ENCODE peak calls at places on chromosomes 2 and 18, in nine cellular contexts. D is Peyer's patch, T is esophagus squamous epithelium, M is thyroid gland, U is breast epithelium, B is stomach, J is IMR-90, F is adrenal gland, G is endothelial cell of umbilical vein. C is an unnamed sample.

GRCh38 chr2:212904646-212905045 is 246.8 kb downstream of the IKZF2 start:
- DNase-seq in U (no peak), M (no peak), G (no peak), T (no peak), J (no peak), F (no peak), B (no peak), D (no peak), C (no peak)

GRCh38 chr2:25664531-25665307 is 8.7 kb downstream of the DTNB start:
- DNase-seq in G (peak; percentile 83), M (peak; percentile 70), D (peak; percentile 27), F (peak; percentile 56), J (peak; percentile 74), U (no peak), B (peak; percentile 66), T (no peak), C (peak; percentile 55)

GRCh38 chr18:10432781-10433180 is 21.7 kb upstream of the APCDD1 start:
- DNase-seq in M (no peak), D (no peak), T (no peak), U (no peak), G (no peak), J (no peak), F (no peak), B (peak; percentile 41), C (peak; percentile 44)

GRCh38 chr2:227234432-227234831 is 70.0 kb downstream of the COL4A3 start:
- DNase-seq in G (no peak), T (no peak), B (no peak), F (no peak), J (no peak), D (no peak), M (no peak), U (no peak), C (no peak)

GRCh38 chr2:68569604-68570003 is 73.8 kb upstream of the PROKR1 start:
- DNase-seq in J (peak; percentile 78), G (no peak), F (no peak), B (no peak), T (no peak), M (no peak), U (no peak), D (no peak), C (no peak)

GRCh38 chr2:152336854-152337510 is 2.0 kb downstream of the FMNL2 start:
- DNase-seq in J (peak; percentile 53), G (no peak), D (no peak), M (peak; percentile 51), T (no peak), F (peak; percentile 48), U (no peak), B (peak; percentile 30), C (peak; percentile 7)

GRCh38 chr2:218859556-218859993 is at the start of gene WNT6:
- DNase-seq in J (no peak), M (no peak), F (peak; percentile 12), B (no peak), T (no peak), U (no peak), D (no peak), G (no peak), C (no peak)

GRCh38 chr2:219616550-219616949 is 10.9 kb upstream of the SLC4A3 start:
- DNase-seq in G (no peak), M (peak; percentile 51), B (no peak), D (no peak), T (no peak), U (no peak), J (no peak), F (no peak), C (no peak)

GRCh38 chr2:177190941-177191340 is 21.7 kb upstream of the HNRNPA3 start:
- DNase-seq in D (no peak), F (no peak), T (no peak), G (no peak), B (no peak), M (no peak), U (no peak), J (no peak), C (no peak)

GRCh38 chr2:177188482-177189469 is 23.8 kb upstream of the HNRNPA3 start:
- DNase-seq in M (no peak), U (no peak), B (no peak), J (no peak), F (no peak), T (no peak), D (no peak), G (no peak), C (no peak)

GRCh38 chr2:177184606-177185005 is 28.0 kb upstream of the HNRNPA3 start:
- DNase-seq in D (no peak), U (no peak), G (no peak), J (no peak), M (no peak), F (no peak), B (no peak), T (no peak), C (no peak)

GRCh38 chr2:177183860-177184259 is 28.7 kb upstream of the HNRNPA3 start:
- DNase-seq in M (no peak), D (no peak), G (no peak), F (no peak), J (no peak), B (no peak), U (no peak), T (no peak), C (no peak)

DNA sequence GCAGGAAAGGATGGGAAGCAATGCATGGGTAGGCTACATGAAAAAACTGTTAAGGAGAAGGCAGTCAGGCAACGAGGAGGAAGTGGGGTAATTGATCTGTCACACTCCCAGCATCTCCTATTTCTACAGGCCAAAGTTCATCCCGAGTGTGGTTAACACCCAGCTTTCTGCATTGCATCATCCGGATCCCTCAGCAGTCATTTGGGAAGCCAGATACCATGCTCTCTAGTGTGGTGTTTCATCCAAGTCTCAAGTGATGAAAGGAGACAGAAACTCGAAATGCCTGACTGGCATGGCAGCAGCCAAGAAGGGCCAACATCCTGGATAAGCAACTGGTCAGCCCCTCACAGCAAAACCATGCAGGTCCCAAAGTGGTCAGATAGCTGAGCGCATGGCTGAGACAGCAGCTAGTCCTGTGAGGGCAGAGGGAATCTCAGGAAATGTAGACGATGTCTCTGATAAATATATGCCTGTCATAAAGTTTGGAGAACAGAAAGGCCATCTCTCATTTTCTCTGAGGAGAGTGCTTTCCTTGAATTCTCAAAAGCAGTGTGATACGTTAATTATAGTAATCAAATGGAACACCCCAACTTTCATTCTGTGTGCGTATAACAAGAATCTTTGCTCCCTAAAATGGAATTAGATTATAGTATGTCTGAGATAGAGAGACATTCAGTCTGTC is 24.8 kb upstream of the HNRNPA3 start:
- DNase-seq in J (peak; percentile 46), F (no peak), B (no peak), D (no peak), M (no peak), U (no peak), G (no peak), T (no peak), C (no peak)
- TF ChIP-seq POLR2A in J (no peak), F (no peak), B (no peak), D (no peak), M (no peak), U (no peak), G (no peak), T (no peak), C (no peak)

GRCh38 chr18:44898536-44898935 is 217.8 kb downstream of the SETBP1 start:
- DNase-seq in F (no peak), J (no peak), U (no peak), D (no peak), T (no peak), G (no peak), M (no peak), B (no peak), C (no peak)

GRCh38 chr18:44900627-44901026 is 219.9 kb downstream of the SETBP1 start:
- DNase-seq in U (no peak), D (no peak), B (no peak), M (no peak), G (no peak), F (no peak), J (no peak), T (no peak), C (no peak)

GRCh38 chr18:44903327-44903726 is 222.6 kb downstream of the SETBP1 start:
- DNase-seq in B (no peak), U (no peak), F (no peak), T (no peak), D (no peak), M (no peak), J (no peak), G (no peak), C (no peak)

GRCh38 chr18:44899832-44900231 is 219.1 kb downstream of the SETBP1 start:
- DNase-seq in F (no peak), M (no peak), T (no peak), U (no peak), G (no peak), D (no peak), B (no peak), J (no peak), C (no peak)

GRCh38 chr18:44901283-44901682 is 220.6 kb downstream of the SETBP1 start:
- DNase-seq in F (no peak), U (no peak), J (no peak), B (no peak), M (no peak), T (no peak), G (no peak), D (no peak), C (no peak)
- TF ChIP-seq CTCF in F (no peak), U (no peak), J (peak; percentile 12), B (no peak), M (no peak), T (no peak), G (no peak), D (no peak), C (no peak)

GRCh38 chr2:148990968-148991367 is 47.5 kb upstream of the LYPD6B start:
- DNase-seq in B (no peak), F (no peak), D (no peak), T (no peak), G (no peak), M (no peak), J (no peak), U (no peak), C (no peak)

GRCh38 chr2:148993336-148993735 is 45.2 kb upstream of the LYPD6B start:
- DNase-seq in U (no peak), M (no peak), D (no peak), J (peak; percentile 20), G (no peak), T (no peak), B (no peak), F (no peak), C (no peak)

GRCh38 chr2:148989882-148990493 is 48.5 kb upstream of the LYPD6B start:
- DNase-seq in U (no peak), G (peak; percentile 75), D (peak; percentile 33), T (no peak), B (peak; percentile 59), F (peak; percentile 64), M (peak; percentile 70), J (peak; percentile 80), C (peak; percentile 71)

GRCh38 chr2:148994341-148994740 is 44.2 kb upstream of the LYPD6B start:
- DNase-seq in U (no peak), T (no peak), F (no peak), D (no peak), B (peak; percentile 70), J (no peak), M (no peak), G (no peak), C (peak; percentile 33)

DNA sequence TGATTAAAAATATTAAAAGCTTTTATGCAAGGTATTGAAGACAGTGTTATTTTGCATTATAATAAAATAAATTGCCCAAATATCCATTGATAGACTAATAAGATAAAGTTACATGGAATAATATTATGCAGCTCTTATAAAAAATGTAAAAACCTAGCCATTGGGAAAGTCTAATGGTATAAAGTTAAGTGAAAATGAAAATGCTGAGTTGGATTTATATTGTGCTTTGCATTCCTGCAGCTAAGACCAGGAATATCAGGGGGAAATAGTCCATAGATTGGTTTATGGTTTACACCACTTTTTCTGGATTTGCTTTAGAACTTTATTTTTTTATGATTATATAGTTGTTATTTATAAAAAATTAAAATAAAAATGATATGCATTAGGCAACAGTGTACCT is 46.1 kb upstream of the LYPD6B start:
- DNase-seq in B (no peak), T (no peak), G (no peak), U (no peak), F (no peak), D (no peak), M (no peak), J (no peak), C (no peak)
- H3K4me1 ChIP-seq in B (no peaks in the 10 kb centered on the region), T (no peaks in the 10 kb centered on the region), G (no peaks in the 10 kb centered on the region), U (no peaks in the 10 kb centered on the region), F (no peaks in the 10 kb centered on the region), D (no peaks in the 10 kb centered on the region), M (no peaks in the 10 kb centered on the region), J (no peaks in the 10 kb centered on the region), C (no peaks in the 10 kb centered on the region)

DNA sequence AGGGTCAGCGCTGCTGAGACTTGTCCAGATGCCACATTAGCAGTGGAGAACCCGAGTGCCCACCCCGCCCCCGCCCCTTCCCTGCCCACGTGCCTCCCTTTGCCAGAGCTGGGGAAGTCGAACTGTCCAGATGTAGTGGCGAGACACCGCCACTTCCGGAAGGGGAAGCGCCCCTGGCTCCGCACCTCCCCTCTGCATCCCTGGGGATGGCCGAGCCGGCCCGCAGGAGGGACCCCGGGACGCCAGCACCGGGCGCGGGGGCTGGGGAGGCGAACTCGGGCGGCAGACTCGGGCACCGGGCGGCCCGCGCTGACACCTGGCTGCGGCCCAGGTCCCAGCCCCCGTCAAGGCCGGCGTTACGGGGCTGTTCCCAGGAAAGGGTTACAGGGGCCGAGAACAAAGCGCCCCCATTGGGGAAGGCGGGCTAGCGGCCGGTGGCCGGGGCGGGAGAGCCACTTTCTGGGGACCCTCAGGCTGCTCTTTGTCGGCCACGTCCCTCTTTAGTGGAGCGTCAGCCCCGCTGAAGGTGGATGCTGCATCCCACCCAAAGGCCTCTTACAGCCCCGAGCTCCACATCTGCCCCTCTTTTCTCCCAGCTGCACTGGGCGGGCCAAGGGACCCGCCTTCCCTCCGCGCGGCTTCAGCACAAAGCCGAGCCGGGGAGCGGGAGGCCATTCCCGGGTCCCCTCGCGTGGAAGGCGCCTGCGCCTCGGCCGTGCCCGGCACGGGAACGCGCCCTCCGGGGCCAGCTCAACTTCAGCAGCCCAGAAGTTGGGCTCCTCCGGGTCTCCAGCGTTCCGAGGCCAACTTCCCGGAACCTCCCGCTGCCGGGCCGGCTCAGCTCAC is 1.4 kb downstream of the SDC1 start:
- DNase-seq in D (no peak), B (peak; percentile 54), J (peak; percentile 42), F (peak; percentile 62), M (peak; percentile 70), T (no peak), U (peak; percentile 59), G (peak; percentile 38), C (no peak)
- TF ChIP-seq POLR2A in D (no peak), B (no peak), J (no peak), F (peak; percentile 44), M (peak; percentile 36), T (no peak), U (no peak), G (no peak), C (peak; percentile 62)

C was measured in prostate gland.